ENCODE peak calls at places on chromosomes 7 and 10, in seven cellular contexts. S, V, N, R, O, H and I are unnamed samples.

GRCh38 chr10:6220418-6221191 is 17.9 kb downstream of the PFKFB3 start:
- DNase-seq in S (no peak), V (no peak), N (no peak), R (no peak), O (no peak), H (no peak), I (peak; percentile 14)

GRCh38 chr7:15471387-15471786 is 90.4 kb downstream of the AGMO start:
- DNase-seq in S (no peak), V (no peak), N (no peak), R (no peak), O (no peak), H (no peak), I (no peak)

GRCh38 chr10:64261676-64262075 is 740.5 kb downstream of the REEP3 start:
- DNase-seq in S (no peak), V (no peak), N (no peak), R (no peak), O (no peak), H (no peak), I (no peak)

GRCh38 chr10:69742928-69743602 is 58.6 kb upstream of the COL13A1 start:
- DNase-seq in S (peak; percentile 61), V (no peak), N (peak; percentile 53), R (no peak), O (peak; percentile 40), H (no peak), I (peak; percentile 64)

GRCh38 chr7:55431898-55432297 is 66.8 kb downstream of the LANCL2 start:
- DNase-seq in S (no peak), V (no peak), N (no peak), R (no peak), O (no peak), H (no peak), I (no peak)

GRCh38 chr10:76303682-76304316 is 872.4 kb downstream of the LRMDA start:
- DNase-seq in S (peak; percentile 77), V (peak; percentile 59), N (peak; percentile 33), R (peak; percentile 82), O (peak; percentile 76), H (no peak), I (peak; percentile 70)

GRCh38 chr10:131820626-131821025 is 80.2 kb upstream of the PPP2R2D start:
- DNase-seq in S (no peak), V (no peak), N (no peak), R (no peak), O (no peak), H (no peak), I (no peak)

GRCh38 chr7:30788640-30789333 is 17.6 kb downstream of the MINDY4 start:
- DNase-seq in S (no peak), V (no peak), N (no peak), R (no peak), O (no peak), H (no peak), I (no peak)

GRCh38 chr7:66379761-66380160 is 174.6 kb downstream of the TPST1 start:
- DNase-seq in S (no peak), V (no peak), N (no peak), R (no peak), O (no peak), H (no peak), I (no peak)

GRCh38 chr7:46259947-46260346 is 338.9 kb upstream of the IGFBP3 start:
- DNase-seq in S (no peak), V (no peak), N (no peak), R (no peak), O (no peak), H (no peak), I (no peak)

GRCh38 chr10:122342293-122343134 is 32.0 kb upstream of the PLEKHA1 start:
- DNase-seq in S (peak; percentile 60), V (no peak), N (peak; percentile 64), R (peak; percentile 39), O (peak; percentile 86), H (peak; percentile 37), I (peak; percentile 63)

GRCh38 chr7:99737726-99738125 is 2.7 kb upstream of the CYP3A7 start:
- DNase-seq in S (no peak), V (no peak), N (no peak), R (no peak), O (no peak), H (no peak), I (no peak)

GRCh38 chr7:142785841-142786250 is 15.1 kb downstream of the PRSS2 start:
- DNase-seq in S (no peak), V (no peak), N (peak; percentile 85), R (no peak), O (no peak), H (peak; percentile 69), I (no peak)

GRCh38 chr7:101575168-101575567 is 53.9 kb downstream of the MYL10 start:
- DNase-seq in S (no peak), V (no peak), N (no peak), R (no peak), O (no peak), H (no peak), I (no peak)

GRCh38 chr10:87541114-87541513 is 36.4 kb downstream of the MINPP1 start:
- DNase-seq in S (no peak), V (no peak), N (no peak), R (no peak), O (no peak), H (no peak), I (no peak)

GRCh38 chr10:62067560-62067959 is 166.1 kb downstream of the ARID5B start:
- DNase-seq in S (no peak), V (no peak), N (no peak), R (no peak), O (no peak), H (no peak), I (no peak)

GRCh38 chr10:24790073-24790472 is 66.4 kb upstream of the ARHGAP21 start:
- DNase-seq in S (no peak), V (no peak), N (no peak), R (no peak), O (no peak), H (no peak), I (no peak)

GRCh38 chr7:94382155-94382554 is 12.5 kb upstream of the COL1A2 start:
- DNase-seq in S (no peak), V (no peak), N (no peak), R (no peak), O (peak; percentile 16), H (no peak), I (no peak)

GRCh38 chr7:151276651-151277590 is 28.4 kb upstream of the SMARCD3 start:
- DNase-seq in S (peak; percentile 85), V (peak; percentile 51), N (peak; percentile 76), R (peak; percentile 54), O (peak; percentile 93), H (peak; percentile 34), I (peak; percentile 98)

GRCh38 chr7:23117841-23118240 is 12.3 kb downstream of the KLHL7 start:
- DNase-seq in S (no peak), V (no peak), N (no peak), R (no peak), O (no peak), H (no peak), I (no peak)

GRCh38 chr10:60718891-60719290 is 59.4 kb upstream of the CDK1 start:
- DNase-seq in S (no peak), V (no peak), N (no peak), R (no peak), O (no peak), H (no peak), I (no peak)

GRCh38 chr7:102828291-102828690 is 79.5 kb downstream of the FAM185A start:
- DNase-seq in S (no peak), V (no peak), N (no peak), R (no peak), O (no peak), H (no peak), I (no peak)

GRCh38 chr10:84820596-84820995 is 492.2 kb downstream of the CCSER2 start:
- DNase-seq in S (no peak), V (no peak), N (no peak), R (no peak), O (no peak), H (no peak), I (no peak)

GRCh38 chr10:5835446-5836095 is 22.3 kb upstream of the GDI2 start:
- DNase-seq in S (no peak), V (no peak), N (no peak), R (no peak), O (no peak), H (no peak), I (no peak)

GRCh38 chr7:81600608-81601007 is 169.2 kb downstream of the HGF start:
- DNase-seq in S (no peak), V (no peak), N (no peak), R (no peak), O (peak; percentile 10), H (no peak), I (no peak)

GRCh38 chr10:29619273-29619672 is 15.5 kb downstream of the SVIL start:
- DNase-seq in S (no peak), V (no peak), N (no peak), R (no peak), O (no peak), H (no peak), I (no peak)

GRCh38 chr10:60943372-60944158 is 420 bp downstream of the RHOBTB1 start:
- DNase-seq in S (peak; percentile 92), V (peak; percentile 71), N (peak; percentile 35), R (peak; percentile 74), O (peak; percentile 68), H (no peak), I (peak; percentile 78)

GRCh38 chr10:98351831-98352402 is 63.1 kb downstream of the PYROXD2 start:
- DNase-seq in S (no peak), V (no peak), N (no peak), R (no peak), O (peak; percentile 18), H (no peak), I (no peak)

GRCh38 chr10:69497611-69498390 is 46.5 kb downstream of the TSPAN15 start:
- DNase-seq in S (no peak), V (no peak), N (no peak), R (no peak), O (no peak), H (no peak), I (no peak)

GRCh38 chr7:152074673-152075072 is 49.2 kb downstream of the GALNT11 start:
- DNase-seq in S (no peak), V (no peak), N (no peak), R (no peak), O (no peak), H (no peak), I (no peak)

GRCh38 chr7:128091106-128091505 is 59.9 kb upstream of the LRRC4 start:
- DNase-seq in S (no peak), V (no peak), N (no peak), R (no peak), O (no peak), H (no peak), I (no peak)

GRCh38 chr10:32367793-32368453 is 21.0 kb upstream of the EPC1 start:
- DNase-seq in S (peak; percentile 50), V (peak; percentile 44), N (peak; percentile 81), R (peak; percentile 73), O (peak; percentile 71), H (peak; percentile 58), I (peak; percentile 46)

GRCh38 chr7:22375359-22376048 is 18.6 kb upstream of the RAPGEF5 start:
- DNase-seq in S (no peak), V (no peak), N (no peak), R (no peak), O (no peak), H (no peak), I (peak; percentile 54)

GRCh38 chr10:13499150-13499549 is 29.7 kb downstream of the BEND7 start:
- DNase-seq in S (no peak), V (no peak), N (no peak), R (no peak), O (no peak), H (no peak), I (no peak)